ENCODE peak calls at places on chromosomes 2 and 18, in five cellular contexts. T is amniotic stem cell, D is heart right ventricle, J is glomerular endothelial cell, U is left cardiac atrium. C is an unnamed sample.

GRCh38 chr18:49250819-49251388 is 209.5 kb downstream of the DYM start:
- DNase-seq in U (no peak), D (no peak), T (no peak), J (no peak), C (no peak)

GRCh38 chr2:12061785-12062184 is 315.4 kb downstream of the LPIN1 start:
- DNase-seq in J (no peak), T (no peak), D (no peak), U (no peak), C (no peak)

GRCh38 chr2:239507576-239508258 is 106.9 kb upstream of the HDAC4 start:
- DNase-seq in J (no peak), U (no peak), T (no peak), D (no peak), C (no peak)

GRCh38 chr2:198873771-198874501 is 583.8 kb downstream of the SATB2 start:
- DNase-seq in T (peak; percentile 63), D (no peak), U (no peak), J (no peak), C (no peak)

GRCh38 chr2:96507957-96508520 is 2.9 kb upstream of the NEURL3 start:
- DNase-seq in J (no peak), D (peak; percentile 63), U (peak; percentile 83), T (no peak), C (peak; percentile 83)

GRCh38 chr18:489244-490023 is 11.1 kb downstream of the COLEC12 start:
- DNase-seq in J (no peak), T (no peak), U (no peak), D (no peak), C (no peak)

GRCh38 chr2:200618590-200619021 is 32.8 kb downstream of the AOX1 start:
- DNase-seq in T (no peak), D (no peak), U (no peak), J (no peak), C (no peak)

GRCh38 chr2:168545439-168546082 is 89.5 kb downstream of the CERS6 start:
- DNase-seq in U (no peak), J (peak; percentile 37), T (peak; percentile 14), D (peak; percentile 40), C (no peak)

GRCh38 chr2:44479127-44479887 is 117.6 kb downstream of the CAMKMT start:
- DNase-seq in J (peak; percentile 68), D (peak; percentile 51), U (no peak), T (peak; percentile 72), C (peak; percentile 16)

GRCh38 chr2:26900831-26901321 is 52.9 kb downstream of the DPYSL5 start:
- DNase-seq in U (no peak), T (no peak), D (no peak), J (no peak), C (no peak)

GRCh38 chr2:201152517-201152916 is 30.4 kb upstream of the CASP10 start:
- DNase-seq in D (no peak), T (no peak), J (no peak), U (no peak), C (no peak)

GRCh38 chr2:64672708-64673107 is 19.0 kb upstream of the SERTAD2 start:
- DNase-seq in J (no peak), U (no peak), D (no peak), T (no peak), C (no peak)

GRCh38 chr2:126996378-126996699 is 97.6 kb downstream of the TEX51 start:
- DNase-seq in D (no peak), U (no peak), J (no peak), T (no peak), C (no peak)

GRCh38 chr2:152473151-152473857 is 138.3 kb downstream of the FMNL2 start:
- DNase-seq in T (no peak), J (no peak), U (no peak), D (no peak), C (no peak)

GRCh38 chr2:190859347-190860297 is 21.0 kb upstream of the GLS start:
- DNase-seq in J (no peak), T (no peak), U (peak; percentile 26), D (no peak), C (no peak)

GRCh38 chr2:166032361-166032760 is 78.8 kb upstream of the TTC21B start:
- DNase-seq in U (no peak), D (no peak), T (no peak), J (no peak), C (no peak)

GRCh38 chr2:101406867-101407266 is 19.6 kb upstream of the CREG2 start:
- DNase-seq in U (no peak), J (no peak), T (peak; percentile 35), D (no peak), C (no peak)

GRCh38 chr2:167181134-167181533 is 292.9 kb downstream of the XIRP2 start:
- DNase-seq in D (no peak), T (peak; percentile 45), U (no peak), J (no peak), C (no peak)

GRCh38 chr2:28268386-28268785 is 124.3 kb upstream of the FOSL2 start:
- DNase-seq in U (no peak), J (no peak), D (no peak), T (no peak), C (no peak)

GRCh38 chr2:134866498-134867099 is 28.2 kb downstream of the ACMSD start:
- DNase-seq in U (no peak), J (no peak), D (no peak), T (no peak), C (no peak)

GRCh38 chr18:55579471-55579870 is 8.5 kb downstream of the TCF4 start:
- DNase-seq in U (no peak), J (no peak), T (no peak), D (no peak), C (no peak)

GRCh38 chr2:143071185-143071876 is 57.9 kb upstream of the ARHGAP15 start:
- DNase-seq in J (no peak), U (no peak), T (no peak), D (no peak), C (no peak)

GRCh38 chr2:73952499-73953446 is 26.1 kb downstream of the DGUOK start:
- DNase-seq in J (peak; percentile 9), U (no peak), D (peak; percentile 20), T (no peak), C (no peak)

GRCh38 chr2:133271105-133271504 is 297.2 kb downstream of the NCKAP5 start:
- DNase-seq in D (no peak), J (no peak), U (no peak), T (no peak), C (no peak)

GRCh38 chr2:160387558-160388262 is 105.9 kb downstream of the RBMS1 start:
- DNase-seq in U (peak; percentile 78), J (no peak), T (peak; percentile 83), D (peak; percentile 85), C (peak; percentile 53)

GRCh38 chr2:186486651-186487647 is 889 bp downstream of the ZC3H15 start:
- DNase-seq in D (no peak), U (no peak), T (no peak), J (peak; percentile 27), C (no peak)

GRCh38 chr18:702957-703659 is 9.3 kb downstream of the ENOSF1 start:
- DNase-seq in T (no peak), J (no peak), U (no peak), D (no peak), C (no peak)

GRCh38 chr2:225008935-225009334 is 33.3 kb downstream of the DOCK10 start:
- DNase-seq in J (no peak), D (no peak), U (no peak), T (no peak), C (no peak)

GRCh38 chr2:153163055-153163454 is 315.5 kb downstream of the RPRM start:
- DNase-seq in D (no peak), U (no peak), J (no peak), T (no peak), C (no peak)